ENCODE peak calls at places on chromosomes 5 and 9, in five cellular contexts. One of them, this sample, is unnamed.
A peak's percentile ranks its signal among the peaks of the same experiment; 100 is the strongest.

GRCh38 chr5:38607396-38607795 is 51.0 kb upstream of the LIFR start:
- DNase-seq in psoas muscle: no peak
- DNase-seq in sigmoid colon: no peak
- DNase-seq in cardiac muscle cell: no peak
- DNase-seq in heart left ventricle: no peak
- DNase-seq in this sample: no peak

GRCh38 chr9:124428751-124429529 is 13.7 kb upstream of the PSMB7 start:
- DNase-seq in psoas muscle: no peak
- DNase-seq in sigmoid colon: peak; percentile 62
- DNase-seq in cardiac muscle cell: no peak
- DNase-seq in heart left ventricle: no peak
- DNase-seq in this sample: no peak

GRCh38 chr5:95747041-95747679 is 16.0 kb downstream of the RHOBTB3 start:
- DNase-seq in psoas muscle: no peak
- DNase-seq in sigmoid colon: no peak
- DNase-seq in cardiac muscle cell: no peak
- DNase-seq in heart left ventricle: no peak
- DNase-seq in this sample: no peak

GRCh38 chr5:143376911-143377838 is 26.3 kb downstream of the NR3C1 start:
- DNase-seq in psoas muscle: no peak
- DNase-seq in sigmoid colon: no peak
- DNase-seq in cardiac muscle cell: no peak
- DNase-seq in heart left ventricle: no peak
- DNase-seq in this sample: peak; percentile 90

GRCh38 chr9:13942695-13943094 is 371.2 kb downstream of the NFIB start:
- DNase-seq in psoas muscle: no peak
- DNase-seq in sigmoid colon: peak; percentile 69
- DNase-seq in cardiac muscle cell: no peak
- DNase-seq in heart left ventricle: no peak
- DNase-seq in this sample: peak; percentile 93

GRCh38 chr9:5629312-5630037 is 568 bp downstream of the RIC1 start:
- DNase-seq in psoas muscle: peak; percentile 78
- DNase-seq in sigmoid colon: peak; percentile 78
- DNase-seq in cardiac muscle cell: peak; percentile 53
- DNase-seq in heart left ventricle: peak; percentile 70
- DNase-seq in this sample: peak; percentile 55

GRCh38 chr9:132670816-132671371 is 630 bp downstream of the GTF3C4 start:
- DNase-seq in psoas muscle: peak; percentile 54
- DNase-seq in sigmoid colon: peak; percentile 70
- DNase-seq in cardiac muscle cell: peak; percentile 23
- DNase-seq in heart left ventricle: peak; percentile 41
- DNase-seq in this sample: no peak

GRCh38 chr9:114114364-114114763 is 15.3 kb upstream of the KIF12 start:
- DNase-seq in psoas muscle: no peak
- DNase-seq in sigmoid colon: no peak
- DNase-seq in cardiac muscle cell: no peak
- DNase-seq in heart left ventricle: no peak
- DNase-seq in this sample: no peak

GRCh38 chr5:119327018-119327417 is 28.8 kb upstream of the TNFAIP8 start:
- DNase-seq in psoas muscle: no peak
- DNase-seq in sigmoid colon: no peak
- DNase-seq in cardiac muscle cell: no peak
- DNase-seq in heart left ventricle: no peak
- DNase-seq in this sample: no peak

GRCh38 chr5:78886650-78887230 is 98.4 kb downstream of the ARSB start:
- DNase-seq in psoas muscle: no peak
- DNase-seq in sigmoid colon: no peak
- DNase-seq in cardiac muscle cell: no peak
- DNase-seq in heart left ventricle: no peak
- DNase-seq in this sample: no peak

GRCh38 chr5:18466731-18467130 is 832.5 kb downstream of the TAF11L14 start:
- DNase-seq in psoas muscle: no peak
- DNase-seq in sigmoid colon: no peak
- DNase-seq in cardiac muscle cell: no peak
- DNase-seq in heart left ventricle: no peak
- DNase-seq in this sample: no peak

GRCh38 chr5:176806137-176806536 is 4.2 kb upstream of the UNC5A start:
- DNase-seq in psoas muscle: no peak
- DNase-seq in sigmoid colon: no peak
- DNase-seq in cardiac muscle cell: peak; percentile 79
- DNase-seq in heart left ventricle: no peak
- DNase-seq in this sample: no peak

GRCh38 chr5:171424726-171425125 is 5.3 kb downstream of the FGF18 start:
- DNase-seq in psoas muscle: no peak
- DNase-seq in sigmoid colon: no peak
- DNase-seq in cardiac muscle cell: no peak
- DNase-seq in heart left ventricle: no peak
- DNase-seq in this sample: no peak

GRCh38 chr9:34547960-34548603 is 25.3 kb upstream of the ENHO start:
- DNase-seq in psoas muscle: peak; percentile 90
- DNase-seq in sigmoid colon: peak; percentile 85
- DNase-seq in cardiac muscle cell: peak; percentile 81
- DNase-seq in heart left ventricle: peak; percentile 80
- DNase-seq in this sample: no peak

GRCh38 chr9:120909904-120910303 is 16.7 kb downstream of the TRAF1 start:
- DNase-seq in psoas muscle: no peak
- DNase-seq in sigmoid colon: no peak
- DNase-seq in cardiac muscle cell: no peak
- DNase-seq in heart left ventricle: no peak
- DNase-seq in this sample: peak; percentile 32

GRCh38 chr5:76299592-76299991 is 103.5 kb upstream of the IQGAP2 start:
- DNase-seq in psoas muscle: no peak
- DNase-seq in sigmoid colon: no peak
- DNase-seq in cardiac muscle cell: no peak
- DNase-seq in heart left ventricle: no peak
- DNase-seq in this sample: no peak

GRCh38 chr5:177431317-177432142 is 5.1 kb downstream of the GRK6 start:
- DNase-seq in psoas muscle: peak; percentile 63
- DNase-seq in sigmoid colon: peak; percentile 66
- DNase-seq in cardiac muscle cell: no peak
- DNase-seq in heart left ventricle: peak; percentile 51
- DNase-seq in this sample: no peak

GRCh38 chr9:105053209-105053652 is 125.3 kb upstream of the ABCA1 start:
- DNase-seq in psoas muscle: peak; percentile 49
- DNase-seq in sigmoid colon: no peak
- DNase-seq in cardiac muscle cell: no peak
- DNase-seq in heart left ventricle: no peak
- DNase-seq in this sample: peak; percentile 91

GRCh38 chr9:120383999-120384924 is 195.7 kb downstream of the CDK5RAP2 start:
- DNase-seq in psoas muscle: peak; percentile 68
- DNase-seq in sigmoid colon: peak; percentile 52
- DNase-seq in cardiac muscle cell: no peak
- DNase-seq in heart left ventricle: peak; percentile 37
- DNase-seq in this sample: no peak

GRCh38 chr9:110950041-110950645 is 88.1 kb downstream of the LPAR1 start:
- DNase-seq in psoas muscle: no peak
- DNase-seq in sigmoid colon: no peak
- DNase-seq in cardiac muscle cell: no peak
- DNase-seq in heart left ventricle: no peak
- DNase-seq in this sample: no peak

GRCh38 chr5:89374818-89375521 is 492.0 kb upstream of the MEF2C start:
- DNase-seq in psoas muscle: no peak
- DNase-seq in sigmoid colon: no peak
- DNase-seq in cardiac muscle cell: no peak
- DNase-seq in heart left ventricle: no peak
- DNase-seq in this sample: no peak

GRCh38 chr5:175840050-175840841 is 31.1 kb upstream of the CPLX2 start:
- DNase-seq in psoas muscle: no peak
- DNase-seq in sigmoid colon: no peak
- DNase-seq in cardiac muscle cell: no peak
- DNase-seq in heart left ventricle: no peak
- DNase-seq in this sample: no peak

GRCh38 chr5:37739817-37740261 is 100.0 kb downstream of the GDNF start:
- DNase-seq in psoas muscle: no peak
- DNase-seq in sigmoid colon: no peak
- DNase-seq in cardiac muscle cell: no peak
- DNase-seq in heart left ventricle: no peak
- DNase-seq in this sample: no peak

GRCh38 chr9:86333651-86334050 is 20.6 kb downstream of the TUT7 start:
- DNase-seq in psoas muscle: no peak
- DNase-seq in sigmoid colon: no peak
- DNase-seq in cardiac muscle cell: no peak
- DNase-seq in heart left ventricle: no peak
- DNase-seq in this sample: no peak

GRCh38 chr9:92966518-92966800 is 19.1 kb downstream of the FGD3 start:
- DNase-seq in psoas muscle: no peak
- DNase-seq in sigmoid colon: no peak
- DNase-seq in cardiac muscle cell: no peak
- DNase-seq in heart left ventricle: no peak
- DNase-seq in this sample: no peak

GRCh38 chr9:69223605-69224004 is 49.5 kb downstream of the TJP2 start:
- DNase-seq in psoas muscle: no peak
- DNase-seq in sigmoid colon: no peak
- DNase-seq in cardiac muscle cell: peak; percentile 69
- DNase-seq in heart left ventricle: peak; percentile 41
- DNase-seq in this sample: peak; percentile 24

GRCh38 chr9:136329211-136329627 is 1.9 kb downstream of the GPSM1 start:
- DNase-seq in psoas muscle: no peak
- DNase-seq in sigmoid colon: no peak
- DNase-seq in cardiac muscle cell: no peak
- DNase-seq in heart left ventricle: no peak
- DNase-seq in this sample: no peak

GRCh38 chr9:136331030-136331429 is 3.7 kb downstream of the GPSM1 start:
- DNase-seq in psoas muscle: no peak
- DNase-seq in sigmoid colon: no peak
- DNase-seq in cardiac muscle cell: no peak
- DNase-seq in heart left ventricle: no peak
- DNase-seq in this sample: no peak

GRCh38 chr9:136329636-136330405 is 2.5 kb downstream of the GPSM1 start:
- DNase-seq in psoas muscle: no peak
- DNase-seq in sigmoid colon: no peak
- DNase-seq in cardiac muscle cell: no peak
- DNase-seq in heart left ventricle: no peak
- DNase-seq in this sample: no peak

GRCh38 chr9:136331556-136332481 is 4.5 kb downstream of the GPSM1 start:
- DNase-seq in psoas muscle: no peak
- DNase-seq in sigmoid colon: no peak
- DNase-seq in cardiac muscle cell: no peak
- DNase-seq in heart left ventricle: no peak
- DNase-seq in this sample: no peak

DNA sequence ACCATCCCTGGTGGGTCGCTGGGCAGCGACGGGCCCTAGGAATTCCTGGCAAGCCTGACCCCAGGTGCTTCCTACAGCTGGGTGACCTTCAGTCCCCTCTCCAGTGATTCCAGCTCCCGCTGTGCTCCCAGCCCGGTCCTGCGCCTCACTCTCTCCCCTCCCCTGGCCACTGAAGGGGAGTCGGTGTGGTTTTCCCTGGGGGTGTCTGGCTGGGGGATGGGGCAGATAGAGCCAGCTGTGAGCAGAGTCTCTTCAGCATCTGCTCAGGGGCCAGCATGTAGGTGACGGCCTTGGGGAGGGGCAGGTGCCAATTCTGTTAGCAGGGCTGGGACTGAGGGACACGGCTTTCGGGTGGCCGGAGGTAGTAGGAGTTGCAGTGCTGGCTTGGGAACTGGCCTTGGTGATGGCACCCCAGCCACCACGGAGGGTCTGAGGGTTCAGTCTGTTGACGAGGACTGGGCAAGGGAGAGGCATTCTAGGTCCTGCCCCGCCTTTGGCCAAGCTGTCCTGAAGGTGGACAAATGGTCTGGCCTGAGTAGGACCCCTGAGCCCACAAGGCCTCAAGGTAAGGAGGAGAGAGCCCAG is 3.2 kb downstream of the GPSM1 start:
- DNase-seq in psoas muscle: no peak
- DNase-seq in sigmoid colon: no peak
- DNase-seq in cardiac muscle cell: no peak
- DNase-seq in heart left ventricle: no peak
- DNase-seq in this sample: no peak
- H3K27ac ChIP-seq in psoas muscle: no peak overlapping the region
- H3K27ac ChIP-seq in sigmoid colon: no peak overlapping the region
- H3K27ac ChIP-seq in cardiac muscle cell: no peak overlapping the region
- H3K27ac ChIP-seq in heart left ventricle: no peak overlapping the region
- H3K27ac ChIP-seq in this sample: no peak overlapping the region

DNA sequence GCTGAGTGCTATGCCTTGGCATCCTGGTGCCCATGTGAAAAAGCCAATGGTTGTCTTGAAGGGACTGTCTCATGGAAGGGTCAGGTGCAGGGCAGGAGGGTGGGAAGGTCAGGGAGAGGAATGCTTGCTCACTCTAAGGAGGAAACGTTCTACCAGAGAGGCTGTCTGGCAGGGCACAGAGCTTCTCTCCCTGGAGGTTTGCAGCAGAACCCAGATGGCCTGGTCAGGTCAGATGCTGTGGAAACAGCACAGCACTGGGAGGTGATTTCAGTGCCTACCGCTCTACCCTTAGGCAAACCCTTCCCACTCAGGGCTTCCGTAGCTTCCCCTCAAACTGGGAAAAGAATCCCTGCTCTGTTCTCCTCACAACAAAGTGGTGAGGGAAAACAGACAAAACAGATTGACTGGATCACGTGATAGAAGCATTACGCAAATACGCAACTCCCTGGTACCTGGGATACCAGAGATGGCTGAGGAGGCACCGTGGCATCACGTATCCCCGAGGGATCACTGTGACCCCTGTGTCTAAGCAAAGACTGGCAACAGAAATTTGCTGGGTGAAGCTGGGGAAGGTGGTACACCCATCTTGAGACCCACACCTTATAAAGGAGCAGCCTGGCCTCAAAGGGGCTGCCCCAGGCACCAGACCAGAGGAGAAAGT is 3.9 kb upstream of the MGAT1 start:
- DNase-seq in psoas muscle: no peak
- DNase-seq in sigmoid colon: peak; percentile 64
- DNase-seq in cardiac muscle cell: no peak
- DNase-seq in heart left ventricle: no peak
- DNase-seq in this sample: no peak
- H3K4me1 ChIP-seq in psoas muscle: peaks cover 73% of the 10 kb centered on the region
- H3K4me1 ChIP-seq in sigmoid colon: no peaks in the 10 kb centered on the region
- H3K4me1 ChIP-seq in cardiac muscle cell: peaks cover 30% of the 10 kb centered on the region
- H3K4me1 ChIP-seq in heart left ventricle: peaks cover 44% of the 10 kb centered on the region
- H3K4me1 ChIP-seq in this sample: peaks cover 5% of the 10 kb centered on the region

GRCh38 chr5:180160215-180160614 is 48.8 kb downstream of the RASGEF1C start:
- DNase-seq in psoas muscle: no peak
- DNase-seq in sigmoid colon: peak; percentile 54
- DNase-seq in cardiac muscle cell: no peak
- DNase-seq in heart left ventricle: no peak
- DNase-seq in this sample: no peak
- H3K27me3 ChIP-seq in psoas muscle: peaks cover 3% of the 10 kb centered on the region
- H3K27me3 ChIP-seq in sigmoid colon: no peaks in the 10 kb centered on the region
- H3K27me3 ChIP-seq in cardiac muscle cell: no peaks in the 10 kb centered on the region
- H3K27me3 ChIP-seq in heart left ventricle: no peaks in the 10 kb centered on the region
- H3K27me3 ChIP-seq in this sample: no peaks in the 10 kb centered on the region

DNA sequence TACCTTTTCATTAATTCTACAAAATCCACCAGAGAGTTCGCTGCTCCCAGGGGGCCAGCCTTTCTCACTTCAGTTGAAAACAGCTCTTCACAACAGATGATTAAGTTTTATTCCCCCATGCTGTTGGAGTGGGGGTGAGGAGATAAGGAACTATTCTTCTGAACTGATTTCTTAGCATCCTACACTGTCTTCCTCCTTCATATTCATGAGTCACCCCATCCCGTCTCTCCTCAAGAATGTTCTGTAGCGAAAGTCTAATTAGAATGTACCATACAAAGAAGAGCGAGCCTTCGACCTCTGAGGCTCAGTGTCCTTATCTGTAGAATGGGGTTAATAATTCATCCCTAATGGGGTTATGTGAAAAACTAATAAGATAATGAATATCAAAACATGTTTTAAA is 138.1 kb downstream of the PIK3R1 start:
- DNase-seq in psoas muscle: no peak
- DNase-seq in sigmoid colon: no peak
- DNase-seq in cardiac muscle cell: no peak
- DNase-seq in heart left ventricle: no peak
- DNase-seq in this sample: no peak
- H3K27ac ChIP-seq in psoas muscle: no peak overlapping the region
- H3K27ac ChIP-seq in sigmoid colon: no peak overlapping the region
- H3K27ac ChIP-seq in cardiac muscle cell: no peak overlapping the region
- H3K27ac ChIP-seq in heart left ventricle: no peak overlapping the region
- H3K27ac ChIP-seq in this sample: no peak overlapping the region